ENCODE peak calls at places on chromosome 17, in five cellular contexts. O, J, N, S and G are unnamed samples.

GRCh38 chr17:14048169-14048568 is 21.1 kb upstream of the COX10 start:
- DNase-seq in J (no peak), N (no peak), O (no peak), S (no peak), G (no peak)

GRCh38 chr17:78324391-78325075 is 35.3 kb downstream of the SOCS3 start:
- DNase-seq in O (peak), J (peak), N (no peak), S (peak), G (no peak)

GRCh38 chr17:42031584-42031983 is 11.7 kb downstream of the NKIRAS2 start:
- DNase-seq in S (no peak), N (no peak), O (no peak), J (no peak), G (no peak)

GRCh38 chr17:7549401-7550055 is 670 bp downstream of the TNFSF12 start:
- DNase-seq in O (no peak), J (no peak), N (no peak), S (no peak), G (no peak)

GRCh38 chr17:7323731-7324437 is 5.3 kb downstream of the NEURL4 start:
- DNase-seq in N (no peak), O (peak), J (peak), S (no peak), G (peak)

GRCh38 chr17:78263736-78264340 is 32.4 kb downstream of the TMEM235 start:
- DNase-seq in J (no peak), S (no peak), N (no peak), O (no peak), G (no peak)

GRCh38 chr17:35740216-35740615 is 8.8 kb downstream of the RASL10B start:
- DNase-seq in N (no peak), O (no peak), J (no peak), S (no peak), G (no peak)

GRCh38 chr17:63002625-63003024 is 36.6 kb downstream of the TANC2 start:
- DNase-seq in O (no peak), N (no peak), J (no peak), S (no peak), G (no peak)

GRCh38 chr17:27536781-27537180 is 80.5 kb downstream of the KSR1 start:
- DNase-seq in J (no peak), S (no peak), N (no peak), O (no peak), G (no peak)

GRCh38 chr17:7842380-7842949 is 8.4 kb downstream of the KDM6B start:
- DNase-seq in O (peak), J (peak), S (no peak), N (no peak), G (peak)

GRCh38 chr17:8391711-8392110 is 5.9 kb downstream of the RNF222 start:
- DNase-seq in O (no peak), J (peak), N (no peak), S (no peak), G (no peak)

GRCh38 chr17:3890082-3890892 is 2.6 kb downstream of the CAMKK1 start:
- DNase-seq in J (peak), O (peak), S (peak), N (no peak), G (no peak)

GRCh38 chr17:3888343-3889171 is 4.3 kb downstream of the CAMKK1 start:
- DNase-seq in J (peak), N (no peak), O (peak), S (peak), G (no peak)

GRCh38 chr17:3890893-3891219 is 2.0 kb downstream of the CAMKK1 start:
- DNase-seq in N (no peak), O (no peak), S (no peak), J (no peak), G (no peak)

GRCh38 chr17:3887811-3888210 is 5.0 kb downstream of the CAMKK1 start:
- DNase-seq in O (no peak), S (no peak), J (no peak), N (no peak), G (no peak)

DNA sequence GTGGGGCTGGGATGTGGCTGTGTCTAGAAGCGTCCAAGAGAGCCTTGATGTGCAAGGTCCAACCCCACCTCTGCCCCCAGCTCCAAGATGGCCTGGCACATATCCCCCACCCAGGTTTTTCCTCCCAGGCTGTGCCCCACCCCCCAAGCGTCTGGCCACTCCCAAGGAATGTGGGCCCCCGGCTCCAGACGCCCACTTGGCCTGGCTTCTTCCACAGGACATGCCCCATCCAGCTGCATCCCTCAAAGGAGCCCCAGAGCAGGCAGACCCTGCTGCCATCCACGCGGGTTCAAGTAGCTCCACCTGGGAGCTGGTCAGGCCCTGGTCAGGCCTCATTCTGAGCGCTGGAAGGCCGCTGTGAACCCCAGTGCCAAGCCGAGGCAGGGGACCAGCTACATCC is 3.2 kb downstream of the CAMKK1 start:
- DNase-seq in O (no peak), S (no peak), N (no peak), J (no peak), G (no peak)
- H3K4me3 ChIP-seq in O (no peak), S (peak), N (no peak), J (no peak), G (no peak)

GRCh38 chr17:80284631-80285030 is 24.0 kb downstream of the RNF213 start:
- DNase-seq in N (no peak), J (no peak), O (no peak), S (no peak), G (no peak)
- TF ChIP-seq CTCF in N (no peak), J (no peak), O (no peak), S (peak), G (no peak)

GRCh38 chr17:61397086-61397842 is 2.4 kb upstream of the TBX2 start:
- DNase-seq in S (no peak), O (no peak), N (no peak), J (peak), G (no peak)
- H3K4me3 ChIP-seq in S (peak), O (peak), N (no peak), J (peak), G (no peak)

GRCh38 chr17:15092762-15093161 is 172.4 kb downstream of the PMP22 start:
- DNase-seq in J (peak), N (no peak), S (peak), O (no peak), G (no peak)

GRCh38 chr17:15087946-15088345 is 177.2 kb downstream of the PMP22 start:
- DNase-seq in O (no peak), N (no peak), S (no peak), J (no peak), G (no peak)

GRCh38 chr17:15090533-15090932 is 174.6 kb downstream of the PMP22 start:
- DNase-seq in O (no peak), J (no peak), S (no peak), N (no peak), G (no peak)

GRCh38 chr17:15092261-15092660 is 172.9 kb downstream of the PMP22 start:
- DNase-seq in N (no peak), J (no peak), S (no peak), O (no peak), G (no peak)

GRCh38 chr17:15091825-15092224 is 173.3 kb downstream of the PMP22 start:
- DNase-seq in J (no peak), O (no peak), S (no peak), N (no peak), G (no peak)
- TF ChIP-seq CTCF in J (no peak), O (no peak), S (peak), N (no peak), G (no peak)

DNA sequence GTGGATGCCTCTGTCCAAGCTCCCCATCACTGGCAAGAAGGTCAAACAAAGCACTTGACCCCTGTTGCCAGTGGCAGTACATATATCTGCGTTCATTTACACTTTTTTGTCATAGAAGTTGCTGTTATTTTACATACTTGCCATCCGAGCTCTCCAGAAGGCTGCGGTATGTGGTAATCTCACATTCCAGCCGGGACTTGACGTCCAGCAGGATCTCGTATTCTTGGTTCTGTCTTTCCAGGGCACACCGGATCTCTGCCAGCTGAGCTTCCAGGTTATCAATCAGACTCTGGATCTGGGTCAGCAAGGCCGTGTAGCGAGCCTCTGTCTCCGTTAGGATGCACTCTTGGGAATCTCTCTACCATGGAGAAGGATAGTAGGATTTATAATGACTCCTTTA is 6.6 kb downstream of the KRT39 start:
- DNase-seq in N (no peak), O (no peak), J (peak), S (no peak), G (no peak)
- H3K4me3 ChIP-seq in N (no peak), O (no peak), J (no peak), S (no peak), G (no peak)

DNA sequence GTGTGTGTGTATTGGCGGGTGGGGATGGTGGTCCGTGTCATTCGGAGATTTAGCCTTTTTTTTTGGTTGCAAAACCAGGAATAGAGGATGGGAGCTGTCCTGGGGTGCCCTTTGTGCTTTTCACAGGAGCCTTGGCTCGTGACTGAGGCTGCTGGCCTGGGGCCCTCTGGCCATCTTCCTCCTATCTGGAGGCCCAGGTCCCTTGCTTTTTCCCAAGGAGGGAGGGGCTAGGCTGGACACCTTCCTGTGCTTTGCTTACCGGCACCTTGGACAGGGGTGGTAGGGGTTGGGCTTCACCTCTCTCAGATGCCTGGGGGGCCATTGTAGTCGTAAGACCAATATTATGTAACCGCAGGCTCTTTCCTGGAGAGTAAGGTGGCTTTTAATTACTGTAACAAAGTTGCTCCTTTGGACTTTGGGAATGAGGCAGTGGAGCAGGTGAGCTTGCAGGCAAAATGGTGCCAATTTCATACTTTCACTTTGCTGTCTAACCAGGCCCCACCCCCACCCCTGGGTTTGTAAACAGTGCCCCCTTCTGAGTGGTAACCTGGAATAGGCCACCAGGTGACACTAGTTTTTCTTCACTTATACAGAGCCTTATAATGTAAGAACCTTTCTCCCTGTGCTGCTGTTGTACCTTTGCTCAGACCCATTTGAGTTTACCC is 1.2 kb downstream of the DYNLL2 start:
- DNase-seq in S (no peak), J (peak), O (peak), N (peak), G (peak)
- TF ChIP-seq CTCF in S (peak), J (peak), O (no peak), N (peak), G (peak)